ENCODE peak calls at places on chromosomes 5 and 9, in four cellular contexts. P is H1, U is K562, M is HepG2. V is an unnamed sample.

GRCh38 chr9:13756943-13757342 is 477.5 kb upstream of the MPDZ start:
- DNase-seq in U (no peak), M (no peak), P (no peak), V (no peak)

GRCh38 chr5:170601608-170602007 is 97.8 kb downstream of the KCNIP1 start:
- DNase-seq in M (no peak), P (no peak), U (no peak), V (no peak)

GRCh38 chr5:3122985-3123762 is 371.7 kb upstream of the IRX2 start:
- DNase-seq in M (no peak), P (no peak), U (no peak), V (no peak)

GRCh38 chr5:158701406-158702177 is 398.1 kb downstream of the EBF1 start:
- DNase-seq in P (no peak), U (no peak), M (no peak), V (no peak)

GRCh38 chr5:113112435-113112834 is 135.8 kb downstream of the DCP2 start:
- DNase-seq in U (no peak), M (no peak), P (no peak), V (no peak)

GRCh38 chr5:1104327-1105006 is 7.4 kb downstream of the SLC12A7 start:
- DNase-seq in U (no peak), M (no peak), P (no peak), V (no peak)

GRCh38 chr5:59418766-59419165 is 474.8 kb downstream of the PDE4D start:
- DNase-seq in M (no peak), P (no peak), U (no peak), V (no peak)

GRCh38 chr9:84456526-84456925 is 116.0 kb upstream of the SLC28A3 start:
- DNase-seq in M (no peak), U (no peak), P (no peak), V (no peak)

GRCh38 chr5:154476343-154477213 is 1.4 kb downstream of the HAND1 start:
- DNase-seq in P (no peak), M (no peak), U (no peak), V (no peak)

GRCh38 chr5:179887095-179887494 is 20.6 kb downstream of the TBC1D9B start:
- DNase-seq in U (no peak), M (no peak), P (no peak), V (no peak)

GRCh38 chr5:69238760-69239251 is 4.1 kb downstream of the CDK7 start:
- DNase-seq in M (no peak), U (no peak), P (no peak), V (peak; percentile 71)

GRCh38 chr9:91775011-91775707 is 174.9 kb downstream of the ROR2 start:
- DNase-seq in M (peak; percentile 43), U (peak; percentile 77), P (peak; percentile 36), V (peak; percentile 31)

GRCh38 chr9:76717176-76717575 is 47.1 kb upstream of the PCA3 start:
- DNase-seq in M (no peak), U (no peak), P (no peak), V (no peak)

DNA sequence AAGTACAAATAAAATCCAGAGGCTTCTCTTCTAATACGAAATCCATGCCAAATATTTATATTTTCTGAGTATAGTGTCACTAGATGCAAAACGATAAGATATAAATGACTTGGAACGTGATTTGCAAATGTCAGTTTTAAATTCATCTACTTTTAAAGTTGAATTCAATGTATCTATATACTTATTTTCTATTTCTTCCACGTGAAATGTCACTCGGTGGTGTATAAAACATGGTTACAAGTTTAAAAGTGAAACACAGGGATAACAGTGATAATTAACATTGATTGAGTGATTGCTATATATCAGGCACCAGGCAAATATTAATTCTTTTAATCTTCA is 54.8 kb downstream of the HINT1 start:
- DNase-seq in U (no peak), M (no peak), P (no peak), V (no peak)
- TF ChIP-seq FOSL1 in U (no peak), M (no peak), P (no peak), V (no peak)

GRCh38 chr5:168057905-168058304 is 233.5 kb upstream of the WWC1 start:
- DNase-seq in M (no peak), P (no peak), U (no peak), V (no peak)
- TF ChIP-seq JUND in M (no peak), P (no peak), U (no peak), V (no peak)

DNA sequence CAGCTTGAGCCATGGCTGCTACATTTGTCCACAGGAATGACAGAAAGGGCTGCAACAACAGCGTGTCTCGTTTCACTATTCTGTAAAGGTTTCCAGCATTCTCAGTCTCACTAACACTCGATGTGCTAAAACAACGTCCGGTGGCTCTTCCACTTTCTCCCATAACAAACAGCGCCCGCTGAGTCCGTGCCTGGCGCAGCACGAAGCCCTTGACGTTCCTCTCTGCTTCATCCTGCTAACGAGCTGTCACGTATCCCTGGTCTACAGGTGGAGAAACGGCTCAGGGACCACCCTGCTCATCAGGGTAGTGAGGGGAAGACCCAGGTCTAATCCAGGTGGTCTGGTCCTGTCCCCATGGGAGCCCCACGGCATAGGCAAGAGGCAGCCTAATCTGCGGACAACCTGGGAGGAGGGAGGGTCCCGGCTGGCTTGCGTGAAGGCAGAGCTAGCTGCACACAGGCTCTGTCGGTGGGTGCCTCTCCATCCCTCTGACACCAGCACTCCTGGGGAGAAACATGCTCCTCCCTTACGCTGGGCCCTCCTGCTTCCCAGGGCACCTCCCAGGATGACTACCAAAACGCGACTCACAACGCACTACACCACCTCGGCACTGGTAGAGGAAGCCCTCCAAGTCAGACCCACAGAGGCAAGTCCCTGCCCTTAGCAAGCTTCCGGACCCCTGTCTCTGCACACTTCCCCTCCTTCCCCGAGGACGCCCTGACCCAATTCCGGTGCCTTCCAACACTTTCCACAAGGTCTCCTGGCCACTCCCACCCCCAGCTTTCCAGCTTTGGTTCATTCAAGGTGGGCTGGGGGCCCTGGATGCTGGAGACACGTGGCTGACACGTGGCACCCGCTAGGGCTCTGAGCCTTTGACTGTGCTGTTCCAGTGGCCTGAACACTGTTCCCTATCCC is 43.3 kb downstream of the VAV2 start:
- DNase-seq in M (no peak), U (no peak), P (no peak), V (no peak)
- TF ChIP-seq FOSL1 in M (no peak), U (no peak), P (no peak), V (no peak)

GRCh38 chr9:103186959-103187358 is 191.8 kb downstream of the CYLC2 start:
- DNase-seq in M (no peak), P (no peak), U (no peak), V (no peak)

GRCh38 chr9:103188966-103189365 is 193.8 kb downstream of the CYLC2 start:
- DNase-seq in U (no peak), M (no peak), P (no peak), V (no peak)

DNA sequence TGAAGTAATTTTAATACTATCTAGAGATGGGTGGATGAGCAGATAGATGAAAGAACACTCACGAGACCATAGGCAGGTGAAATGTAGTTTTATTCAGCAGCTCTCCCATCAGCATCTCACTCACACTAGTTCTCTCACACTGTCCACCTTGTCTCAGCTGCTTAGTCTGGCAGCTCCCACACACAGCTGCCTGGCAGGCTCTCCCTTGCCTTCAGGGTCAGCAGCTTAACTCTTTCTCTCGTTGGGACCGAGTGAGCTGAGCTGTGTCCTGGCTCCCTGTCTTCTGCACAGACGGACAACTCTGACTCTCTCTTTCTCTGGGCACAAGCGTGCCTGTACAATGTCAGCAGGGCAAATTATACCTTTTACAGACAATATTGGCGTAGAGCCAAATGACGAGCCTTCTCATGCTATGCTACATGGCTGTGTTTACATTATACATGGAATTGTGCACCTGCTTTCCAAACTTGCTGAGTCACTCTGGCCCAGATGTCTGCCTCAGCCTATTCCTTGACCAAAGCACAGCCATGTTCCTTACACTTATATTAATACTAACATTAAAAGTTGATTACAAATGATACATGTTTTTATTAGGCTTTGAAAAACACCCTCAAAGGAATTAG is 188.5 kb downstream of the CYLC2 start:
- DNase-seq in U (no peak), M (peak; percentile 9), P (no peak), V (no peak)
- TF ChIP-seq JUND in U (no peak), M (no peak), P (no peak), V (no peak)

GRCh38 chr5:33795532-33795931 is 96.3 kb downstream of the ADAMTS12 start:
- DNase-seq in P (no peak), M (no peak), U (no peak), V (no peak)

GRCh38 chr5:33793836-33794549 is 97.8 kb downstream of the ADAMTS12 start:
- DNase-seq in M (no peak), U (no peak), P (no peak), V (no peak)

GRCh38 chr5:33789558-33789957 is 102.2 kb downstream of the ADAMTS12 start:
- DNase-seq in P (no peak), U (no peak), M (no peak), V (no peak)

GRCh38 chr5:33794550-33795300 is 97.1 kb downstream of the ADAMTS12 start:
- DNase-seq in U (no peak), P (no peak), M (no peak), V (no peak)

DNA sequence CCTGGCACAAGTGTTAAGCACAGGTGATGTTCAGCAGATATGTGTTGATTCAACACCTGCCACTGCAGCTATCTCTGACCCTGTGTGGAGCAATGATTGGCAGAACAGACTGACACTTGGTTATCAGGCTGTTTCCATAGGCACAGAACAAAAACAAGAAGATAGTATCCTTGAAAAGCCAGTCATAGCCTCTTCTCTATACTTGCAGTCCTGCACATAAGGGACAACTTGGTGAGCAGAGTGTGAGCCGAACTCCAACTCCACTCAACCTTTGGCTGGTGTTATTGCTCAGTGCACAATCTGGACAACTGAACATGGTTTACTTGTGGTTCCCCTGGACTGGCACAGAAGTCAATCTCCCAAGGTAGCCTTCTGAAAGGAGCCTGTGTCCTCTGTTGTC is 99.2 kb downstream of the ADAMTS12 start:
- DNase-seq in P (no peak), U (no peak), M (no peak), V (no peak)
- TF ChIP-seq FOSL1 in P (no peak), U (no peak), M (no peak), V (no peak)

GRCh38 chr5:134603059-134603458 is 29.6 kb downstream of the SAR1B start:
- DNase-seq in P (no peak), M (no peak), U (no peak), V (no peak)

GRCh38 chr5:134604908-134605307 is 27.7 kb downstream of the SAR1B start:
- DNase-seq in U (no peak), P (no peak), M (no peak), V (no peak)

GRCh38 chr5:134609232-134609851 is 23.3 kb downstream of the SAR1B start:
- DNase-seq in U (no peak), M (no peak), P (no peak), V (no peak)

GRCh38 chr5:134608555-134608954 is 24.1 kb downstream of the SAR1B start:
- DNase-seq in U (no peak), P (no peak), M (no peak), V (no peak)

GRCh38 chr5:134606726-134607125 is 25.9 kb downstream of the SAR1B start:
- DNase-seq in M (no peak), P (no peak), U (no peak), V (no peak)
- TF ChIP-seq JUND in M (no peak), P (no peak), U (no peak), V (no peak)